ENCODE peak calls at places on chromosome 19, in five cellular contexts. Y is mesenchymal stem cell, M is neuronal stem cell, I is trophoblast cell, X is H1. R is an unnamed sample.
A peak's percentile ranks its signal among the peaks of the same experiment; 100 is the strongest.

GRCh38 chr19:30731596-30731995 is 359.4 kb downstream of the ZNF536 start:
- DNase-seq in Y (no peak), M (no peak), I (no peak), X (no peak), R (no peak)

GRCh38 chr19:42512743-42513304 is 15.5 kb downstream of the CEACAM1 start:
- DNase-seq in Y (no peak), M (no peak), I (no peak), X (no peak), R (no peak)

GRCh38 chr19:43634877-43635560 is 4.6 kb downstream of the CADM4 start:
- DNase-seq in Y (no peak), M (peak; percentile 75), I (no peak), X (no peak), R (no peak)

GRCh38 chr19:52600639-52601024 is 30.5 kb downstream of the ZNF701 start:
- DNase-seq in Y (no peak), M (no peak), I (peak; percentile 91), X (no peak), R (peak; percentile 3)

GRCh38 chr19:27736225-27736624 is 1476.7 kb downstream of the UQCRFS1 start:
- DNase-seq in Y (no peak), M (no peak), I (no peak), X (no peak), R (no peak)

GRCh38 chr19:37227996-37228395 is 10.0 kb downstream of the ZNF383 start:
- DNase-seq in Y (no peak), M (no peak), I (peak; percentile 61), X (no peak), R (no peak)

GRCh38 chr19:30997222-30997621 is 352.0 kb downstream of the TSHZ3 start:
- DNase-seq in Y (no peak), M (no peak), I (no peak), X (no peak), R (no peak)

GRCh38 chr19:33375760-33376159 is 2.3 kb downstream of the CEBPG start:
- DNase-seq in Y (peak; percentile 58), M (no peak), I (no peak), X (no peak), R (peak; percentile 51)

GRCh38 chr19:16447015-16447384 is 24.8 kb downstream of the EPS15L1 start:
- DNase-seq in Y (peak; percentile 88), M (no peak), I (peak; percentile 93), X (no peak), R (peak; percentile 91)

GRCh38 chr19:10076535-10076934 is 9.6 kb upstream of the SHFL start:
- DNase-seq in Y (no peak), M (no peak), I (no peak), X (no peak), R (no peak)

GRCh38 chr19:40601061-40601973 is at the start of gene LTBP4:
- DNase-seq in Y (peak; percentile 56), M (no peak), I (no peak), X (no peak), R (no peak)
- H3K4me3 ChIP-seq in Y (peak within 1 kb of the TSS; percentile 48), M (no peak within 1 kb of the TSS), I (peak within 1 kb of the TSS; percentile 66), X (peak within 1 kb of the TSS; percentile 44), R (peak within 1 kb of the TSS; percentile 62)

DNA sequence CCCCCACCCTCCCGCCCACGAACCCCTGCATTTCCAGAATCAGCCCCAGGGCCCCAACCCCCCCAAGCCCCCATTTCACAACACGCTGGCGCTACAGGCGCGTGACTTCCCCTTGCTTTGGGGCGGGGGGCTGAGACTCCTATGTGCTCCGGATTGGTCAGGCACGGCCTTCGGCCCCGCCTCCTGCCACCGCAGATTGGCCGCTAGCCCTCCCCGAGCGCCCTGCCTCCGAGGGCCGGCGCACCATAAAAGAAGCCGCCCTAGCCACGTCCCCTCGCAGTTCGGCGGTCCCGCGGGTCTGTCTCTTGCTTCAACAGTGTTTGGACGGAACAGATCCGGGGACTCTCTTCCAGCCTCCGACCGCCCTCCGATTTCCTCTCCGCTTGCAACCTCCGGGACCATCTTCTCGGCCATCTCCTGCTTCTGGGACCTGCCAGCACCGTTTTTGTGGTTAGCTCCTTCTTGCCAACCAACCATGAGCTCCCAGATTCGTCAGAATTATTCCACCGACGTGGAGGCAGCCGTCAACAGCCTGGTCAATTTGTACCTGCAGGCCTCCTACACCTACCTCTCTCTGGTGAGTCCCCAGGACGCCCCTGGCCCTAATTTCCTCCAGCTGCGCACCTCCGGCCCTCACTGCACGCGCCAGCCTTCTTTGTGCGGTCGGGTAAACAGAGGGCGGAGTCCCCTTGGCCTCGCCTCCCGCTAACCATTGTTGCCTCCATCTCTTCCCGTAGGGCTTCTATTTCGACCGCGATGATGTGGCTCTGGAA is at the start of gene FTL:
- DNase-seq in Y (peak; percentile 97), M (peak; percentile 84), I (peak; percentile 92), X (peak; percentile 93), R (peak; percentile 94)
- H3K18ac ChIP-seq in Y (peak within 1 kb of the TSS; percentile 95), M (peak within 1 kb of the TSS; percentile 73), I (peak within 1 kb of the TSS; percentile 95), X (peak within 1 kb of the TSS; percentile 95), R (peak within 1 kb of the TSS; percentile 96)

DNA sequence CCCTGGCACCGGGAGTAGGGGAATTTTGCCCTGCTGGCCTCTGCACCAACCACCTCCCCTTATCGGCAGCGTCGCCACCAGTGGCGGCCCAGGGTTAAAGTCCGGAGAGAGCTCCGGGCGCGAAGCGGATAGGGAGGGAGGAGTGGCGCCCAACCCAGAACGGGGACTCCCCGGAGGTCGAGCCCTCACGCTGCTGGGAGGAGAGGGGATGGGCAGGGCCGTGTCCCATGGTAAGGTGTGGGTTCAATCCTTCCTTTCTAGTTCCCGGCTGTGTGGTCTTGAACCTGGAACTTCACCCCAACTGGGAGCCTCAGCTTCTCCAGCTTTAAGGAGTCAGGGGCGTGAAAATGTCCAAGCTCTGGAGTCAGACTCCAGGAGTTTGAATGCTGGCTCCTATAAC is 23.3 kb upstream of the BCL3 start:
- DNase-seq in Y (peak; percentile 22), M (no peak), I (no peak), X (no peak), R (no peak)
- H2AFZ ChIP-seq in Y (no peak overlapping the region), M (no peak overlapping the region), I (no peak overlapping the region), X (peak overlapping the region; percentile 34), R (peak overlapping the region; percentile 49)

GRCh38 chr19:18161691-18162039 is 8.7 kb downstream of the PIK3R2 start:
- DNase-seq in Y (no peak), M (no peak), I (no peak), X (no peak), R (no peak)

GRCh38 chr19:18160792-18161690 is 8.1 kb downstream of the PIK3R2 start:
- DNase-seq in Y (no peak), M (peak; percentile 66), I (peak; percentile 52), X (no peak), R (peak; percentile 28)

GRCh38 chr19:18158471-18158870 is 5.5 kb downstream of the PIK3R2 start:
- DNase-seq in Y (no peak), M (no peak), I (no peak), X (no peak), R (no peak)

GRCh38 chr19:18159810-18160209 is 6.8 kb downstream of the PIK3R2 start:
- DNase-seq in Y (no peak), M (no peak), I (peak; percentile 21), X (no peak), R (no peak)

GRCh38 chr19:18160441-18160791 is 7.5 kb downstream of the PIK3R2 start:
- DNase-seq in Y (no peak), M (no peak), I (no peak), X (no peak), R (no peak)
- H3K4me3 ChIP-seq in Y (no peak overlapping the region), M (no peak overlapping the region), I (no peak overlapping the region), X (no peak overlapping the region), R (no peak overlapping the region)

GRCh38 chr19:5622465-5623396 is at the start of the genes SAFB and SAFB2:
- DNase-seq in Y (peak; percentile 99), M (peak; percentile 100), I (peak; percentile 100), X (peak; percentile 100), R (peak; percentile 100)
- H3K18ac ChIP-seq in Y (peak within 1 kb of the TSS; percentile 96), M (peak within 1 kb of the TSS; percentile 99), I (peak within 1 kb of the TSS; percentile 88), X (peak within 1 kb of the TSS; percentile 66), R (peak within 1 kb of the TSS; percentile 42)

GRCh38 chr19:49210901-49211451 is 53.4 kb downstream of the TRPM4 start:
- DNase-seq in Y (no peak), M (no peak), I (no peak), X (no peak), R (no peak)
- H2AFZ ChIP-seq in Y (no peak overlapping the region), M (no peak overlapping the region), I (no peak overlapping the region), X (no peak overlapping the region), R (no peak overlapping the region)

GRCh38 chr19:40445006-40445312 is 824 bp upstream of the SERTAD3 start:
- DNase-seq in Y (no peak), M (no peak), I (no peak), X (no peak), R (no peak)

GRCh38 chr19:40444181-40445005 is at the start of gene SERTAD3:
- DNase-seq in Y (peak; percentile 96), M (peak; percentile 97), I (peak; percentile 96), X (peak; percentile 85), R (peak; percentile 91)

GRCh38 chr19:40445945-40446784 is 2.0 kb upstream of the SERTAD3 start:
- DNase-seq in Y (peak; percentile 52), M (no peak), I (peak; percentile 75), X (no peak), R (no peak)

GRCh38 chr19:40443930-40444180 is 280 bp downstream of the SERTAD3 start:
- DNase-seq in Y (no peak), M (peak; percentile 79), I (no peak), X (no peak), R (no peak)

GRCh38 chr19:40445637-40445944 is 1.5 kb upstream of the SERTAD3 start:
- DNase-seq in Y (no peak), M (no peak), I (no peak), X (no peak), R (no peak)
- H3K4me3 ChIP-seq in Y (no peak overlapping the region), M (no peak overlapping the region), I (no peak overlapping the region), X (no peak overlapping the region), R (no peak overlapping the region)

GRCh38 chr19:13055213-13056051 is 47.2 kb downstream of the LYL1 start:
- DNase-seq in Y (peak; percentile 77), M (no peak), I (no peak), X (no peak), R (peak; percentile 89)
- H3K18ac ChIP-seq in Y (peak overlapping the region; percentile 100), M (peak overlapping the region; percentile 88), I (peak overlapping the region; percentile 69), X (peak overlapping the region; percentile 11), R (peak overlapping the region; percentile 99)

DNA sequence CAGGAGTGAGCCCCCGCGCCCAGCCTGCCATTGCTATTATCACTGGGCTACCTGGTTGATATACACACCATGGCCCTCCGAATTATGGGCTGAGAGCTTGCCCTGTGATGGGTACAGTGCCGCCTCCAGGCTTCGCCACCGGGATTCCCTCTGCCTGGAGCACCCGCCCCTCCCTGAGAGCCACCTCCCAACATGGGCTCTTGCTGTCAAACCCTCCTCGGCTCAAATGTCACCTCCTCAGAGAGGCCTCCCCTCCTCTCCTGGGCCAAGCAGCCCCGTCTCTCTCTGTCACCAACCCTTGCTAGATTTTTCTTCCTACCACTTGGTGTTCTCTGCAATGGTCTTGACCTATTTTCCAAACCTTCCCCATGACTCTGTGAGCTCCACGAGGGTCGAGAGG is 12.2 kb upstream of the TLE2 start:
- DNase-seq in Y (no peak), M (no peak), I (no peak), X (no peak), R (no peak)
- H2AFZ ChIP-seq in Y (no peak overlapping the region), M (peak overlapping the region; percentile 90), I (no peak overlapping the region), X (no peak overlapping the region), R (peak overlapping the region; percentile 67)